ENCODE peak calls at places on chromosomes 5 and 9, in six cellular contexts. P, U, C, Z, K and W are unnamed samples.

GRCh38 chr5:2254880-2255750 is 372.4 kb upstream of the IRX4 start:
- DNase-seq in P (no peak), U (no peak), C (no peak), Z (no peak), K (no peak), W (no peak)

GRCh38 chr5:151180291-151180690 is 22.7 kb upstream of the ANXA6 start:
- DNase-seq in P (no peak), U (no peak), C (no peak), Z (no peak), K (peak), W (no peak)

GRCh38 chr9:116687074-116687761 is at the start of gene TRIM32:
- DNase-seq in P (no peak), U (peak), C (peak), Z (peak), K (peak), W (peak)

GRCh38 chr9:129550199-129550839 is 70.6 kb downstream of the C9orf50 start:
- DNase-seq in P (no peak), U (no peak), C (peak), Z (no peak), K (no peak), W (no peak)

GRCh38 chr5:2038337-2039179 is 155.8 kb upstream of the IRX4 start:
- DNase-seq in P (no peak), U (peak), C (peak), Z (peak), K (no peak), W (no peak)

GRCh38 chr5:67887648-67888047 is 327.9 kb upstream of the PIK3R1 start:
- DNase-seq in P (no peak), U (no peak), C (no peak), Z (no peak), K (no peak), W (no peak)

GRCh38 chr5:132474131-132474723 is 16.3 kb downstream of the IRF1 start:
- DNase-seq in P (no peak), U (no peak), C (no peak), Z (no peak), K (peak), W (no peak)

GRCh38 chr5:43020294-43020711 is 19.8 kb downstream of the ANXA2R start:
- DNase-seq in P (no peak), U (no peak), C (no peak), Z (no peak), K (peak), W (no peak)